ENCODE peak calls at places on chromosome X, in five cellular contexts. N is HepG2, T is K562, D is SK-N-SH, X is GM12878. U is an unnamed sample. For H3K4me1, the result is how much of the 10 kb centered on the place peaks cover.

GRCh38 chrX:1246816-1247215 is 21.8 kb upstream of the CSF2RA start:
- DNase-seq in N (peak), T (peak), D (peak), X (peak), U (no peak)

GRCh38 chrX:133482345-133483041 is 67.2 kb upstream of the GPC4 start:
- DNase-seq in N (no peak), T (no peak), D (no peak), X (no peak), U (no peak)

GRCh38 chrX:8988456-8988855 is 45.5 kb downstream of the FAM9B start:
- DNase-seq in N (peak), T (no peak), D (no peak), X (no peak), U (no peak)

GRCh38 chrX:6738518-6739470 is 203.9 kb upstream of the VCX3A start:
- DNase-seq in N (no peak), T (no peak), D (no peak), X (peak), U (no peak)

GRCh38 chrX:122094611-122095010 is 1047.2 kb downstream of the GLUD2 start:
- DNase-seq in N (no peak), T (no peak), D (no peak), X (no peak), U (no peak)

GRCh38 chrX:55161581-55161980 is 58.6 kb upstream of the PAGE5 start:
- DNase-seq in N (no peak), T (no peak), D (no peak), X (no peak), U (no peak)

GRCh38 chrX:34371740-34372139 is 239.6 kb upstream of the FAM47A start:
- DNase-seq in N (no peak), T (no peak), D (no peak), X (no peak), U (no peak)

GRCh38 chrX:113470166-113470565 is 629.5 kb upstream of the AMOT start:
- DNase-seq in N (no peak), T (no peak), D (no peak), X (no peak), U (no peak)

GRCh38 chrX:22135171-22135711 is 103.1 kb downstream of the PHEX start:
- DNase-seq in N (no peak), T (no peak), D (no peak), X (no peak), U (no peak)

GRCh38 chrX:10608099-10608498 is 12.3 kb downstream of the MID1 start:
- DNase-seq in N (no peak), T (no peak), D (no peak), X (no peak), U (no peak)

GRCh38 chrX:54427837-54428424 is 12.3 kb upstream of the TSR2 start:
- DNase-seq in N (no peak), T (no peak), D (no peak), X (no peak), U (no peak)

GRCh38 chrX:134622056-134622812 is 36.0 kb downstream of the PLAC1 start:
- DNase-seq in N (no peak), T (peak), D (no peak), X (peak), U (no peak)

GRCh38 chrX:2710496-2710895 is 19.4 kb downstream of the CD99 start:
- DNase-seq in N (no peak), T (no peak), D (no peak), X (no peak), U (no peak)

GRCh38 chrX:152900937-152901445 is 3.1 kb downstream of the ZNF185 start:
- DNase-seq in N (no peak), T (no peak), D (no peak), X (no peak), U (no peak)

GRCh38 chrX:153055827-153056748 is at the start of gene PNMA3:
- DNase-seq in N (no peak), T (peak), D (peak), X (no peak), U (peak)

GRCh38 chrX:74613350-74614192 is 853 bp downstream of the RLIM start:
- DNase-seq in N (peak), T (peak), D (peak), X (no peak), U (no peak)

DNA sequence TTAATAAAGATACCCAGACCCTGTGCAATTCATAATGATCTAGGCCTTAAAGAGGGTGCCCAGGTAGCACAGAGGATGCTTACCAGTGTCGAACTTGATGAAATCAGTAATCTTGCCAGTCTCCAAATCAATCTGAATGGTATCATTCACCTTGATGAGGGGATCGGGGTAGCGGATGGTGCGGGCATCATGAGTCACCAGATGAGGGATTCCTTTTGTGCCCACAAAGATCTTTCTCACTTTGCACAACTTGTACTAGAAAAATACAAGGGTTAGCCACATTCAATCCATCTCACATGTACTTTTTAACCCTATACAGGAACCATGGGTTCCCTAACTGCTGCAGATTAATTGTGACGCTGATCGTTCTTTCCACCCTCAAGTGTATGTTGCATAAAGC is 3.3 kb downstream of the RPS4X start:
- DNase-seq in N (no peak), T (no peak), D (no peak), X (no peak), U (no peak)
- H3K4me1 ChIP-seq in N (under half), T (under half), D (half or more), X (under half), U (under half)

DNA sequence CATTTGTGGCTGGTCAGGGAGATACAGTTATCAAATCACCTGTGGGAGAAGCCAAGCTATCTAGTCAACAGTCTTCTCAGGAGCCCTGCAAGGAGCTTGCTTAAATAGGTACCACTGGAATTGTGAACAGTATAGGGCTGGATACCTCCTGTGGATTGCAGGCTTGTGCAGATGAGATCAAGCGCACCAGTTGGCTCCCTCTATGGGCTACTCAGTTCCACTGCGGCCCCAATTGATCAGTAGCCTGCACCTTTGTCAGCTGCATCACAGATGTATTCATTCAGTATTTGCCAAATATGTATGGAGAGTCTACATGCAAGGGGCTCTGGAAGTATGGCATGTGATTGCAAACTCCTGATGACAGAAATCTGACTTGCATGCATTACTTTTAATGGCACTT is 28.6 kb downstream of the TEX13A start:
- DNase-seq in N (no peak), T (no peak), D (peak), X (no peak), U (peak)
- TF ChIP-seq RFX5 in N (no peak), T (no peak), D (no peak), X (no peak), U (no peak)

GRCh38 chrX:150255441-150256296 is 107.4 kb upstream of the MAMLD1 start:
- DNase-seq in N (no peak), T (no peak), D (no peak), X (no peak), U (no peak)

GRCh38 chrX:150258176-150258425 is 105.0 kb upstream of the MAMLD1 start:
- DNase-seq in N (no peak), T (no peak), D (no peak), X (no peak), U (no peak)

GRCh38 chrX:150256297-150256650 is 106.8 kb upstream of the MAMLD1 start:
- DNase-seq in N (no peak), T (no peak), D (no peak), X (no peak), U (no peak)

GRCh38 chrX:150257348-150258175 is 105.6 kb upstream of the MAMLD1 start:
- DNase-seq in N (no peak), T (no peak), D (no peak), X (no peak), U (peak)

DNA sequence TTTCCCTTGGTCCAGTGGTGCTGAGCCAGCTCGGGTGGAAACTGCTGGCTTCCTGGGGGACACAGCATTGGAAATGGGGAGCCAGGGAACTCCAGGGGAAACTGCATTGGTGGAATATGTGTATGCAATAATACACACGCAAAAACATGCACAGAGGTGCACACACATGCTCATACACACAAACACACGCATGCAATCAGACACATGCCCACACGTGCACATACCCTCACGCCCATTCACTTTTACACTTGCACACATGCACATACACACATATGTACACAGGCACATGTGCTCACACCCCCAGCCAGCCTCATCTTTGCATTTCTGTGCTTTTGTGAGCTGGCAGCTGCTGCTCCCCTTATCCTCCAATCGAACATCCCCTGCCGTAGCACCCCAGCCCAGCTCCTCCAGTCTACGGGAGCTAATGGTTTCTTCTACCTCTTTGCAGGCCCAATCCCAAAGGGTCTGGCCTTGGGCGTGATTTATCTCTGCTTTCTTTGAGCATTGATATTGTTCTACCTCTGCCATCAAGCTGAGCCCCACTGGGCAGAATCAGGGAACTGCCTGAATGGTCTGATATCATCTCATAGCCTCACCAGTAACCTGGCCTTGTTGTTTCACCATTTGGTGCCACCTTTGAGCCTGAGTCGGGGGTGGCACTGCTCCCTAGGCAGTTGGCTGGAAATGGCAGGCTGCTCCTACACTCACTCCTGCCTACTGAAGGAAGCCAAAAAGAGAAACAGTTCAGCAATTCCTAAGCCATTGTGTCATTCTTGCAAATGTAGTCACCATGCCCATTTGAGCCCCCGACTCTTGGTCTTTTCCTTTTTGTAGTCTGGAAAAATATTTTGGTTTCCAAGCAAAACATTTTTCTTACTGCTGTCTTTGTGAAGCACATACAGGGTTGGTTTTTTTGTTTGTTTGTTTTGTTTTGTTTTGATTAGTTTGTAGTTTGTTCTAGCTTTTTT is 104.4 kb upstream of the MAMLD1 start:
- DNase-seq in N (no peak), T (no peak), D (no peak), X (no peak), U (no peak)
- TF ChIP-seq SIN3A in N (no peak), T (no peak), D (no peak), X (no peak), U (no peak)

GRCh38 chrX:12974797-12975669 is at the start of gene TMSB4X:
- DNase-seq in N (no peak), T (peak), D (peak), X (no peak), U (peak)

GRCh38 chrX:12975999-12976558 is 1.2 kb downstream of the TMSB4X start:
- DNase-seq in N (no peak), T (peak), D (peak), X (no peak), U (no peak)

GRCh38 chrX:12974217-12974796 is 603 bp upstream of the TMSB4X start:
- DNase-seq in N (no peak), T (peak), D (peak), X (no peak), U (peak)

GRCh38 chrX:12973561-12974216 is 1.2 kb upstream of the TMSB4X start:
- DNase-seq in N (no peak), T (no peak), D (no peak), X (no peak), U (no peak)

DNA sequence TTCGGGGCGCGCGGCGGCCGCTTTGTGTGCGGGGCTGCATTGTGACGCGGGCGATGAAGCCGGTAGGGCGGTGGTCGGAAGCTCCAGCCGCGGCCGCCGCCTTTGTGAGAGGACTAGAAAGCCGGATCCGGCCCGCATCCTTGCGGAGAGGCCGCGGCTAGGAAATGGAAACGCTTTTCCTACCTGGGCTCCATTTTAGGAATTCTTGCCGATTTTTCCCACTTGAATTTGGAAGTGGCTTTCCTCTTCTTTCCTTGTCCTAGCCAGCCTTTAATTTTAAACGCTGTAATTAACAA is 708 bp downstream of the TMSB4X start:
- DNase-seq in N (no peak), T (no peak), D (no peak), X (no peak), U (no peak)
- H3K4me1 ChIP-seq in N (under half), T (under half), D (under half), X (under half), U (under half)

GRCh38 chrX:25021132-25021498 is 5.3 kb upstream of the ARX start:
- DNase-seq in N (no peak), T (no peak), D (peak), X (no peak), U (peak)
- TF ChIP-seq RFX5 in N (no peak), T (no peak), D (no peak), X (no peak), U (no peak)

DNA sequence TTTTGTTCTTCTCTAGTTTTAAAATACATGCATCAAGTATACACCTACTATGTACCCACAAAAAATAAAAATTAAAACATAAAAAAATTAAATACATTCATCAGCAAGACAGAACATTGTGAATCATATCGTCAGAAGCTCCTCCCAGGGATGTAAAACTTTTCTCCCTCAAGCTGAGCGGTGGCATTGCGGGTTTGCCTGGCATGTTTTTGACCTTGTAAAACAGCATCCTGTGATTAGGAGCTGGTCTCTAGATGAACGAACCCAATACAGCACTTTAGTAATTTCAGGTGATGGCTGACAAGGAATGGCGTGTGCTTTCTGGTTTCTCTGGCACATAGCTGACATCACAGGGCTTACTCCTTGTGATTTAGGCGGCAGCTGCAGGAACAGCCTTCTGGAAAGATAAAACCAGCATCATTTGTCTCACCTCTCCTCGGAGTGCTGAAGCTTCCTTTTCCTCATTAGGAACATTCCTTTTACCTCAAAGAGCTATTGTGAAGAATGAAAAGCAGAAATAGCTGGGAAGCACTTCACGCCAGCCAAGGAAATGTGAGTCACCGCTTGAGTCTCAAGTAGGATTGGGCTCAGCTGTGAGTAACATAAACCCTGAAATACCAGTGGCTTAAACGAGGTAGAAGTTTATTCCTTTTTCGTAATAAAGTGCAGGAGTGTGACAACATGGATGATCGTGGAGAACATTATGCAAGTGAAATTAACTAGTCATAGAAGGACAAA is 44.3 kb downstream of the NYX start:
- DNase-seq in N (no peak), T (no peak), D (no peak), X (no peak), U (no peak)
- TF ChIP-seq SIN3A in N (no peak), T (no peak), D (no peak), X (no peak), U (no peak)

GRCh38 chrX:50073601-50074000 is 127.2 kb downstream of the AKAP4 start:
- DNase-seq in N (no peak), T (no peak), D (no peak), X (no peak), U (no peak)

GRCh38 chrX:50068893-50069292 is 131.9 kb downstream of the AKAP4 start:
- DNase-seq in N (no peak), T (no peak), D (no peak), X (no peak), U (no peak)

GRCh38 chrX:50072110-50072509 is 128.7 kb downstream of the AKAP4 start:
- DNase-seq in N (no peak), T (no peak), D (no peak), X (no peak), U (no peak)

GRCh38 chrX:50068293-50068568 is 132.6 kb downstream of the AKAP4 start:
- DNase-seq in N (no peak), T (no peak), D (no peak), X (no peak), U (no peak)

GRCh38 chrX:50071507-50071906 is 129.3 kb downstream of the AKAP4 start:
- DNase-seq in N (no peak), T (no peak), D (no peak), X (no peak), U (no peak)
- H3K4me1 ChIP-seq in N (half or more), T (under half), D (under half), X (under half), U (under half)

GRCh38 chrX:39508300-39508692 is 589.5 kb downstream of the BCOR start:
- DNase-seq in N (no peak), T (no peak), D (no peak), X (no peak), U (no peak)

GRCh38 chrX:39509157-39509556 is 588.6 kb downstream of the BCOR start:
- DNase-seq in N (no peak), T (no peak), D (no peak), X (no peak), U (no peak)

GRCh38 chrX:39507034-39507433 is 590.7 kb downstream of the BCOR start:
- DNase-seq in N (no peak), T (no peak), D (no peak), X (no peak), U (no peak)

GRCh38 chrX:39506131-39506530 is 591.6 kb downstream of the BCOR start:
- DNase-seq in N (no peak), T (no peak), D (no peak), X (no peak), U (no peak)

GRCh38 chrX:39507617-39508299 is 590.0 kb downstream of the BCOR start:
- DNase-seq in N (no peak), T (no peak), D (no peak), X (no peak), U (no peak)
- TF ChIP-seq RFX5 in N (no peak), T (no peak), D (no peak), X (no peak), U (no peak)

GRCh38 chrX:115018040-115018647 is 728 bp upstream of the IL13RA2 start:
- DNase-seq in N (no peak), T (no peak), D (no peak), X (no peak), U (no peak)
- TF ChIP-seq SIN3A in N (no peak), T (no peak), D (no peak), X (no peak), U (no peak)

U was measured in H1.